ENCODE peak calls at places on chromosomes 1 and 21, in seven cellular contexts. U is cardiac muscle cell, R is fibroblast of lung, A is esophagus muscularis mucosa, T is IMR-90, H is upper lobe of right lung, G is B cell. K is an unnamed sample.

GRCh38 chr1:205144751-205145150 is 23.0 kb upstream of the RBBP5 start:
- DNase-seq in H (no peak), R (peak), T (peak), A (no peak), U (peak), G (no peak), K (no peak)

GRCh38 chr1:235971571-235972315 is 93.1 kb downstream of the NID1 start:
- DNase-seq in H (peak), U (peak), A (peak), T (peak), R (peak), G (peak), K (peak)

GRCh38 chr1:239976130-239976968 is 115.3 kb upstream of the FMN2 start:
- DNase-seq in A (peak), U (peak), H (no peak), R (peak), G (peak), T (peak), K (no peak)

GRCh38 chr1:247647864-247648263 is 31.7 kb downstream of the OR13G1 start:
- DNase-seq in H (no peak), G (no peak), R (no peak), A (no peak), U (no peak), T (no peak), K (no peak)

GRCh38 chr1:220994671-220995070 is 115.4 kb downstream of the HLX start:
- DNase-seq in G (no peak), T (no peak), A (no peak), U (no peak), H (no peak), R (no peak), K (no peak)

GRCh38 chr21:46194374-46195334 is 10.4 kb upstream of the SPATC1L start:
- DNase-seq in G (no peak), H (peak), A (no peak), U (no peak), T (no peak), R (no peak), K (peak)

GRCh38 chr1:237562247-237562823 is 328.4 kb downstream of the ZP4 start:
- DNase-seq in A (no peak), R (peak), T (peak), U (peak), H (no peak), G (peak), K (no peak)

GRCh38 chr1:117615474-117615873 is 9.6 kb downstream of the TENT5C start:
- DNase-seq in A (no peak), G (peak), U (no peak), R (no peak), T (no peak), H (no peak), K (no peak)

GRCh38 chr1:81834921-81835698 is 34.4 kb downstream of the ADGRL2 start:
- DNase-seq in U (peak), G (no peak), R (peak), A (no peak), T (peak), H (no peak), K (no peak)

GRCh38 chr1:42730988-42731387 is 9.0 kb downstream of the CLDN19 start:
- DNase-seq in T (no peak), U (no peak), A (no peak), G (no peak), R (no peak), H (no peak), K (no peak)

GRCh38 chr1:180922637-180923023 is 9.9 kb downstream of the KIAA1614 start:
- DNase-seq in G (no peak), T (no peak), H (no peak), R (no peak), U (no peak), A (no peak), K (no peak)

GRCh38 chr21:15015622-15016471 is 49.0 kb downstream of the NRIP1 start:
- DNase-seq in T (peak), H (no peak), G (no peak), U (peak), R (peak), A (no peak), K (no peak)

GRCh38 chr1:233796146-233796798 is 108.2 kb upstream of the SLC35F3 start:
- DNase-seq in G (no peak), T (no peak), A (no peak), H (no peak), U (no peak), R (peak), K (no peak)

GRCh38 chr1:172934417-172934762 is 116.4 kb downstream of the TNFSF18 start:
- DNase-seq in T (no peak), G (no peak), U (no peak), A (no peak), R (no peak), H (no peak), K (no peak)

GRCh38 chr1:22544606-22545005 is 18.7 kb upstream of the EPHA8 start:
- DNase-seq in T (no peak), H (no peak), U (no peak), R (no peak), A (no peak), G (no peak), K (no peak)

GRCh38 chr1:238738942-238739341 is 647.4 kb upstream of the CHRM3 start:
- DNase-seq in A (no peak), G (no peak), T (no peak), U (no peak), R (peak), H (no peak), K (no peak)

GRCh38 chr1:25504706-25505560 is 38.5 kb upstream of the LDLRAP1 start:
- DNase-seq in U (peak), A (no peak), T (peak), R (peak), G (no peak), H (no peak), K (no peak)

GRCh38 chr21:15367061-15367626 is 302.3 kb upstream of the NRIP1 start:
- DNase-seq in H (no peak), R (no peak), U (no peak), T (no peak), G (no peak), A (no peak), K (no peak)

GRCh38 chr1:200973937-200974657 is 49.4 kb downstream of the KIF21B start:
- DNase-seq in T (no peak), A (no peak), H (no peak), R (no peak), U (no peak), G (no peak), K (no peak)

GRCh38 chr1:216332003-216332402 is 91.2 kb downstream of the USH2A start:
- DNase-seq in A (no peak), G (no peak), R (no peak), U (no peak), T (no peak), H (no peak), K (no peak)

GRCh38 chr1:168110896-168111545 is 25.7 kb downstream of the GPR161 start:
- DNase-seq in U (peak), T (no peak), R (no peak), G (no peak), H (no peak), A (no peak), K (no peak)

GRCh38 chr1:161038523-161039153 is at the start of gene TSTD1:
- DNase-seq in R (no peak), H (peak), T (no peak), A (no peak), U (peak), G (peak), K (no peak)

GRCh38 chr21:24115141-24115540 is 1492.1 kb downstream of the MRPL39 start:
- DNase-seq in H (no peak), G (no peak), T (no peak), U (no peak), A (no peak), R (no peak), K (no peak)

GRCh38 chr1:2475571-2475970 is 518 bp upstream of the PLCH2 start:
- DNase-seq in G (no peak), R (no peak), A (no peak), U (no peak), T (no peak), H (no peak), K (no peak)

GRCh38 chr1:145918992-145919939 is 749 bp upstream of the PEX11B start:
- DNase-seq in A (no peak), G (peak), H (peak), U (peak), T (peak), R (peak), K (no peak)

GRCh38 chr1:37574834-37575479 is 18.2 kb downstream of the DNALI1 start:
- DNase-seq in H (no peak), T (peak), G (no peak), A (no peak), R (peak), U (peak), K (no peak)

GRCh38 chr21:43794857-43795256 is 5.5 kb downstream of the RRP1 start:
- DNase-seq in T (no peak), R (no peak), H (no peak), A (no peak), U (no peak), G (no peak), K (no peak)

GRCh38 chr1:27522148-27522859 is 32.3 kb upstream of the WASF2 start:
- DNase-seq in U (no peak), G (no peak), A (no peak), R (peak), H (no peak), T (no peak), K (no peak)

GRCh38 chr1:21379571-21379970 is 60.4 kb upstream of the NBPF3 start:
- DNase-seq in A (no peak), G (no peak), H (no peak), T (no peak), U (no peak), R (no peak), K (no peak)

GRCh38 chr1:22915816-22916468 is 56.7 kb downstream of the LACTBL1 start:
- DNase-seq in A (no peak), R (no peak), T (no peak), U (no peak), H (no peak), G (no peak), K (no peak)

GRCh38 chr1:15205586-15206346 is 41.3 kb upstream of the FHAD1 start:
- DNase-seq in A (no peak), G (no peak), R (no peak), U (no peak), T (no peak), H (peak), K (no peak)

GRCh38 chr1:198936371-198937083 is 297.7 kb downstream of the PTPRC start:
- DNase-seq in G (no peak), T (peak), H (no peak), U (peak), R (peak), A (no peak), K (no peak)

GRCh38 chr21:31347435-31348032 is 3.5 kb upstream of the TIAM1 start:
- DNase-seq in H (no peak), R (no peak), A (no peak), T (peak), U (peak), G (no peak), K (no peak)

GRCh38 chr1:117537291-117537920 is 68.4 kb upstream of the TENT5C start:
- DNase-seq in U (peak), T (no peak), R (no peak), H (peak), A (no peak), G (peak), K (no peak)

GRCh38 chr1:24868016-24868875 is 61.8 kb downstream of the RUNX3 start:
- DNase-seq in G (no peak), A (peak), R (no peak), H (no peak), U (no peak), T (no peak), K (peak)

GRCh38 chr21:42476493-42477342 is 19.3 kb downstream of the RSPH1 start:
- DNase-seq in A (no peak), U (no peak), G (no peak), T (no peak), H (no peak), R (no peak), K (peak)

GRCh38 chr21:42481169-42481568 is 14.9 kb downstream of the RSPH1 start:
- DNase-seq in H (no peak), R (no peak), U (no peak), A (no peak), G (no peak), T (no peak), K (no peak)

GRCh38 chr21:42480736-42481135 is 15.3 kb downstream of the RSPH1 start:
- DNase-seq in R (no peak), T (no peak), G (no peak), A (no peak), H (no peak), U (no peak), K (no peak)

GRCh38 chr21:42478504-42478903 is 17.5 kb downstream of the RSPH1 start:
- DNase-seq in T (no peak), G (no peak), U (no peak), H (no peak), R (no peak), A (no peak), K (no peak)

GRCh38 chr21:42479582-42479981 is 16.4 kb downstream of the RSPH1 start:
- DNase-seq in G (no peak), R (no peak), U (no peak), H (no peak), A (no peak), T (no peak), K (no peak)
- TF ChIP-seq CTCF in G (no peak), R (no peak), U (no peak), H (no peak), A (no peak), T (no peak), K (no peak)

GRCh38 chr1:156627313-156627880 is 8.2 kb downstream of the HAPLN2 start:
- DNase-seq in G (peak), H (no peak), R (peak), U (peak), A (no peak), T (peak), K (no peak)

GRCh38 chr1:156623946-156624813 is 5.0 kb downstream of the HAPLN2 start:
- DNase-seq in R (peak), G (peak), H (peak), T (peak), A (no peak), U (peak), K (no peak)

GRCh38 chr1:156625436-156626078 is 6.3 kb downstream of the HAPLN2 start:
- DNase-seq in H (peak), U (peak), A (no peak), G (peak), T (peak), R (peak), K (no peak)

GRCh38 chr1:156624814-156625435 is 5.7 kb downstream of the HAPLN2 start:
- DNase-seq in G (peak), A (no peak), H (peak), R (no peak), U (no peak), T (no peak), K (no peak)

DNA sequence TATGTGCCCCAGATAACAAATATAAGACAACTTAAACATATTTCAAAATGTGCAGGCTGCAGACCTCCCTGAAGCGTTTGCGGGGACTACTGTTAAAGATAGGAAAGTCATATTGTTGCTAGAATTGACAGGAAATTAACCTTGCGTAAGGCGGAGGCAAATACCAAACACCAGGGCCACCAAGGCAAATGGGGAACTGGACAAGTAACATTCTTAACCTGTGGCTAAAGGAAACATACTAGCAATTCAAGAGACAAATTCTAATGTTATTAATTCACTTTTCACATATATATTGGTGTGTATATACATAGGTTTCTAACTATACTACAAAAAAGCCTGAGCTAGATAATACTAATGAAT is 6.8 kb downstream of the HAPLN2 start:
- DNase-seq in G (no peak), H (no peak), T (no peak), R (no peak), U (no peak), A (no peak), K (no peak)
- TF ChIP-seq CTCF in G (peak), H (no peak), T (no peak), R (no peak), U (no peak), A (no peak), K (peak)

GRCh38 chr1:63870152-63870551 is 96.3 kb downstream of the ROR1 start:
- DNase-seq in H (no peak), R (no peak), A (no peak), T (no peak), U (no peak), G (no peak), K (no peak)
- TF ChIP-seq CTCF in H (no peak), R (no peak), A (no peak), T (no peak), U (no peak), G (no peak), K (peak)

GRCh38 chr1:193192586-193192985 is 6.2 kb upstream of the B3GALT2 start:
- DNase-seq in T (no peak), G (no peak), R (peak), A (no peak), U (no peak), H (no peak), K (no peak)

GRCh38 chr1:193185861-193186714 is at the start of gene B3GALT2:
- DNase-seq in G (peak), A (no peak), T (peak), H (no peak), R (peak), U (peak), K (no peak)

GRCh38 chr1:193187114-193187513 is 701 bp upstream of the B3GALT2 start:
- DNase-seq in R (no peak), H (no peak), U (no peak), T (no peak), G (no peak), A (no peak), K (no peak)

GRCh38 chr1:193189442-193190095 is 3.2 kb upstream of the B3GALT2 start:
- DNase-seq in A (no peak), U (no peak), R (no peak), G (no peak), H (no peak), T (no peak), K (no peak)

GRCh38 chr1:193190096-193190744 is 3.8 kb upstream of the B3GALT2 start:
- DNase-seq in G (no peak), T (peak), H (no peak), R (peak), A (no peak), U (peak), K (no peak)
- TF ChIP-seq CTCF in G (no peak), T (peak), H (peak), R (peak), A (no peak), U (peak), K (peak)

GRCh38 chr1:202125611-202126010 is 2.9 kb downstream of the GPR37L1 start:
- DNase-seq in R (no peak), T (no peak), H (no peak), A (no peak), U (no peak), G (no peak), K (no peak)

GRCh38 chr1:202123336-202123813 is 658 bp downstream of the GPR37L1 start:
- DNase-seq in H (no peak), G (no peak), U (no peak), R (no peak), A (no peak), T (no peak), K (no peak)

GRCh38 chr1:202121006-202121405 is 1.7 kb upstream of the GPR37L1 start:
- DNase-seq in U (no peak), T (no peak), A (no peak), H (no peak), R (no peak), G (no peak), K (no peak)

GRCh38 chr1:202124107-202124506 is 1.4 kb downstream of the GPR37L1 start:
- DNase-seq in A (no peak), R (no peak), U (no peak), H (no peak), G (no peak), T (no peak), K (no peak)

DNA sequence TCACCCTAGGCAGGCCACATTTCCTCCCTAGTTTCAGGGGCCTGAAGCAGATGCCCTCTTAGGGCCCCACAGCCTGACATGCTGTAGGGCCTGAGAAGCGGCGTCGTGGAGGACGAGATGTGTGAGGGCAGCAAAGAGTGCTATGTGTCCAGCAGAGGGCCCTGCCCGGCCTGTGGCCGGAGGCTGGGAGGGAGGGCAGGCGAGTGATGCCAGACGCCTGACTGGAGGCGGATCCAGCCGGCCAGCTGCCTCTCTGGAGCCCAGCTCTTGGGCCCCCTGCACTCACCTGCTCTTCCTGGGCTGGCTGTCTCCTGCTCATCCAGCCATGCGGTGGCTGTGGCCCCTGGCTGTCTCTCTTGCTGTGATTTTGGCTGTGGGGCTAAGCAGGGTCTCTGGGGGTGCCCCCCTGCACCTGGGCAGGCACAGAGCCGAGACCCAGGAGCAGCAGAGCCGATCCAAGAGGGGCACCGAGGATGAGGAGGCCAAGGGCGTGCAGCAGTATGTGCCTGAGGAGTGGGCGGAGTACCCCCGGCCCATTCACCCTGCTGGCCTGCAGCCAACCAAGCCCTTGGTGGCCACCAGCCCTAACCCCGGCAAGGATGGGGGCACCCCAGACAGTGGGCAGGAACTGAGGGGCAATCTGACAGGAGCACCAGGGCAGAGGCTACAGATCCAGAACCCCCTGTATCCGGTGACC is at the start of gene GPR37L1:
- DNase-seq in T (peak), U (peak), G (no peak), R (peak), A (no peak), H (peak), K (no peak)
- TF ChIP-seq CTCF in T (peak), U (peak), G (no peak), R (peak), A (peak), H (peak), K (peak)

GRCh38 chr1:66711420-66711819 is 40.8 kb upstream of the DYNLT5 start:
- DNase-seq in T (no peak), A (no peak), R (peak), U (peak), G (no peak), H (no peak), K (no peak)
- TF ChIP-seq CTCF in T (peak), A (no peak), R (peak), U (peak), G (no peak), H (no peak), K (no peak)

GRCh38 chr1:925532-926421 is 2.1 kb downstream of the SAMD11 start:
- DNase-seq in R (peak), G (peak), U (peak), T (peak), H (no peak), A (no peak), K (no peak)
- TF ChIP-seq CTCF in R (no peak), G (no peak), U (peak), T (no peak), H (no peak), A (no peak), K (no peak)

GRCh38 chr1:209657918-209658317 is 5.7 kb upstream of the LAMB3 start:
- DNase-seq in T (no peak), H (no peak), U (no peak), A (no peak), G (no peak), R (no peak), K (no peak)

GRCh38 chr1:209657140-209657879 is 5.1 kb upstream of the LAMB3 start:
- DNase-seq in H (no peak), A (no peak), T (no peak), U (no peak), G (no peak), R (no peak), K (no peak)

GRCh38 chr1:209662879-209663327 is 10.7 kb upstream of the LAMB3 start:
- DNase-seq in T (no peak), U (no peak), A (no peak), R (peak), H (no peak), G (no peak), K (no peak)

GRCh38 chr1:209661081-209661480 is 8.9 kb upstream of the LAMB3 start:
- DNase-seq in G (no peak), H (no peak), A (no peak), U (no peak), R (no peak), T (no peak), K (no peak)

DNA sequence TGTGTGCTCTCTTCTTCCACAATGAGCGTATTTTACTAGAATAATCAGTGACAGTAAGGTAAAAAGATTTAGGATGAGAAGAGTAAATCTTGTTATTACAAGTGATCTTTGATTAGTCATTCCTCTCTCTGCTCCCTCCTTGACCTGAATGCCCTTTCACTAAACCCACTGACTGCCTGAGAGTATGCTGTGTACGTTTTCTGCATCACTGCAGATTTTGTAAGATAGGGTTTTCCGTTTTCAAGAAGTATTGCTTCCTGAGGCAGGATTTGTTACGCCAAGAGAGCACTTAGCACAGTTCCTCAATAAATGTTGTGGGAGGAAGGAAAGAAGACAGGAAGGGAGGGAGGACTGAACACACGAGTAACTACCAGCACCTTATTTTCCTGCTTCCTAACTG is 7.7 kb upstream of the LAMB3 start:
- DNase-seq in R (no peak), A (no peak), H (no peak), U (peak), G (no peak), T (peak), K (no peak)
- TF ChIP-seq CTCF in R (no peak), A (no peak), H (no peak), U (no peak), G (no peak), T (no peak), K (no peak)